ENCODE peak calls at places on chromosomes 2 and 18, in five cellular contexts. U, Z, A, Y and G are unnamed samples. For H3K4me1, the result is how much of the 10 kb centered on the place peaks cover.

GRCh38 chr2:149100739-149101699 is 62.5 kb downstream of the LYPD6B start:
- DNase-seq in U (peak), Y (no peak), A (no peak), Z (peak), G (no peak)

GRCh38 chr18:77866309-77866708 is 616.7 kb downstream of the GALR1 start:
- DNase-seq in Z (no peak), U (no peak), A (no peak), Y (no peak), G (no peak)

GRCh38 chr2:12501469-12502147 is 215.1 kb upstream of the TRIB2 start:
- DNase-seq in U (peak), A (no peak), Z (no peak), Y (no peak), G (peak)

GRCh38 chr2:179049546-179050311 is at the start of gene CCDC141:
- DNase-seq in Z (peak), Y (no peak), U (no peak), A (no peak), G (no peak)

GRCh38 chr2:25851740-25852503 is 26.4 kb downstream of the ASXL2 start:
- DNase-seq in A (no peak), Y (no peak), Z (no peak), U (peak), G (no peak)

GRCh38 chr2:134664051-134664450 is 54.7 kb downstream of the TMEM163 start:
- DNase-seq in Z (no peak), A (no peak), Y (no peak), U (no peak), G (no peak)

GRCh38 chr18:3250237-3251107 is 2.9 kb downstream of the MYL12A start:
- DNase-seq in Y (no peak), A (no peak), U (peak), Z (no peak), G (no peak)

GRCh38 chr2:85355521-85355920 is 952 bp downstream of the ELMOD3 start:
- DNase-seq in U (peak), Z (no peak), A (no peak), Y (no peak), G (no peak)

GRCh38 chr2:126664234-126664633 is 8.3 kb downstream of the GYPC start:
- DNase-seq in Z (no peak), Y (no peak), A (no peak), U (no peak), G (no peak)

GRCh38 chr2:163733301-163733938 is 2.4 kb downstream of the FIGN start:
- DNase-seq in U (peak), Z (no peak), A (no peak), Y (no peak), G (no peak)

GRCh38 chr2:230701308-230701707 is 11.3 kb upstream of the CAB39 start:
- DNase-seq in A (no peak), Z (no peak), U (no peak), Y (no peak), G (no peak)

GRCh38 chr2:64267699-64268098 is 123.5 kb upstream of the PELI1 start:
- DNase-seq in A (no peak), Y (no peak), U (no peak), Z (no peak), G (no peak)

GRCh38 chr2:42495234-42495581 is 1.4 kb upstream of the KCNG3 start:
- DNase-seq in Z (no peak), A (no peak), Y (no peak), U (no peak), G (no peak)

GRCh38 chr18:6004683-6005082 is 109.4 kb upstream of the TMEM200C start:
- DNase-seq in Y (no peak), Z (no peak), A (no peak), U (no peak), G (no peak)

GRCh38 chr2:205570641-205571040 is 111.7 kb upstream of the NRP2 start:
- DNase-seq in U (no peak), Z (no peak), Y (no peak), A (no peak), G (no peak)

GRCh38 chr2:168599738-168600137 is 143.7 kb downstream of the CERS6 start:
- DNase-seq in A (no peak), Y (no peak), U (no peak), Z (no peak), G (no peak)

GRCh38 chr2:214706986-214707385 is 102.5 kb downstream of the BARD1 start:
- DNase-seq in Y (no peak), A (no peak), Z (peak), U (no peak), G (no peak)
- H3K4me3 ChIP-seq in Y (no peak), A (no peak), Z (no peak), U (no peak), G (no peak)

GRCh38 chr2:226910384-226910783 is 74.5 kb downstream of the RHBDD1 start:
- DNase-seq in Z (no peak), A (no peak), U (no peak), Y (no peak), G (no peak)
- H3K4me1 ChIP-seq in Z (under half), A (under half), U (under half), Y (under half), G (under half)

GRCh38 chr2:232419245-232420072 is 12.8 kb downstream of the ALPG start:
- DNase-seq in A (peak), Z (no peak), Y (no peak), U (no peak), G (no peak)
- H3K4me3 ChIP-seq in A (no peak), Z (no peak), Y (peak), U (peak), G (no peak)

GRCh38 chr18:58226476-58226875 is 182.4 kb downstream of the NEDD4L start:
- DNase-seq in Z (no peak), A (no peak), U (no peak), Y (no peak), G (no peak)
- H3K4me1 ChIP-seq in Z (half or more), A (half or more), U (under half), Y (under half), G (under half)

GRCh38 chr2:157840568-157841156 is 35.5 kb downstream of the ACVR1 start:
- DNase-seq in A (peak), Y (no peak), U (no peak), Z (peak), G (peak)

GRCh38 chr2:157839822-157840221 is 36.3 kb downstream of the ACVR1 start:
- DNase-seq in Z (no peak), A (no peak), Y (no peak), U (no peak), G (no peak)

GRCh38 chr2:157837851-157838441 is 38.2 kb downstream of the ACVR1 start:
- DNase-seq in Y (no peak), Z (peak), U (peak), A (no peak), G (peak)

GRCh38 chr2:157839162-157839801 is 36.8 kb downstream of the ACVR1 start:
- DNase-seq in U (peak), Z (no peak), A (no peak), Y (no peak), G (no peak)

GRCh38 chr2:157838442-157839161 is 37.5 kb downstream of the ACVR1 start:
- DNase-seq in A (no peak), Y (no peak), Z (peak), U (peak), G (no peak)
- H3K4me3 ChIP-seq in A (no peak), Y (peak), Z (no peak), U (peak), G (no peak)

GRCh38 chr2:101826716-101827115 is 129.2 kb downstream of the MAP4K4 start:
- DNase-seq in A (no peak), Z (no peak), Y (no peak), U (no peak), G (no peak)
- H3K4me1 ChIP-seq in A (under half), Z (under half), Y (under half), U (half or more), G (under half)

GRCh38 chr2:47321006-47321405 is 82.0 kb upstream of the MSH2 start:
- DNase-seq in U (no peak), A (no peak), Y (no peak), Z (no peak), G (no peak)

GRCh38 chr2:47321411-47322031 is 81.4 kb upstream of the MSH2 start:
- DNase-seq in Z (no peak), A (no peak), Y (no peak), U (no peak), G (no peak)

GRCh38 chr2:47323822-47324171 is 79.2 kb upstream of the MSH2 start:
- DNase-seq in Z (no peak), A (no peak), Y (no peak), U (no peak), G (no peak)

DNA sequence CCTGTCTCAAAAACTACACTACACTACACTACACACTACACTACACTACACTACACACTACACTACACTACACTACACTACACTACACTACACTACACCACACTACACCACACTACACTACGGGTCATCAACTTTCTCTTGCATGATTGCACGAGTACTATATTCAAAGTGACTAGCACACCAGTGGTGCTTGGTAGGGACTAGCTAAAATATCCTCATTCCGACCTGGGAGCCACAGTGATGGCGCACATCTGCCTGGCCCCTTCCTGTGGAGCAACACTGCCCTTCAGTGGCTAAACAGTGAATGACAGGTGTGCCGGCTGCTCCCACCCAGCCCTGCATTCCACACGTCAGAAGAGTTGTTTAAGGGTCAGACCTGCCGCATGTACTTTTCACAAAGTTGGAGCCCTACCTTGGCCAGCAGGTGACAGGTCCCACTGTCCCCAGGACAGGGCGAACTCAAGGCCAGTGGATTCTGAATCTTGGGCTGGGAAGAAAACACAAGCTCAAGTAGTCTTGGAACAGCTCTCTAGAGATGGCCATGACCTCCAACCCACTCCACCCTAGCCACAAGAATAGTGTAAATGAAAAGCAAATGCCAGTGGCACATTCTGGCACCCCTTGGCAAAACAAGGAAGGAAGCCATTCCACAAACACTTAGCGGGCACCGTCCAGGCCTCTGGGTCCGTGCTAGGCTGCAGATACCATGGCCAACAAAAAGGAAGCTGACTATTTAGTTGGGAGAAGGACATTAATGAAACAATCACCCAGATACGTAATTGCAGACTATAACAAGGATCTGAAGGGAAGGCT is 79.7 kb upstream of the MSH2 start:
- DNase-seq in Z (peak), U (peak), A (peak), Y (peak), G (peak)
- H3K4me3 ChIP-seq in Z (no peak), U (no peak), A (no peak), Y (no peak), G (no peak)

GRCh38 chr18:63303562-63303961 is 16.0 kb downstream of the BCL2 start:
- DNase-seq in A (no peak), U (no peak), Z (no peak), Y (no peak), G (no peak)
- H3K4me1 ChIP-seq in A (under half), U (under half), Z (under half), Y (under half), G (under half)

DNA sequence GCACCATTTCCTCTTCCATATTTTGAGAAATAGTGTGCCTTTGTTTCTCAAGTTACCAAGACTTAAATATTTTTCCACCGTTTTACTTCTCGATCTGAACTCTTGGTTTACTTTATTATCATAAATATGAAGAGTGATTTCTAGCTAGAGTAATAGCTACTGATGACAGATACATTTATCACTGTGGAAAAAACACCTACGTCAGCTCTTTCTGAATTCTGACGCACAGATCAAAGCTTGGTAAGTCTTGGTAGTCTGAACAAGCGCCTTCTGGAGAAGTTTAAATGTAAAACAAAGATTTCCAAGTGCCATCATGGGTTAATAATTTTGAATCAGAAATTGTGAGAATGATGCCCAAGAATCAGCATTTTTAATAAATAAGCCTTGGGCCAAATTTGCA is 367.7 kb downstream of the DPP10 start:
- DNase-seq in Y (no peak), A (no peak), Z (no peak), U (no peak), G (no peak)
- H3K4me3 ChIP-seq in Y (no peak), A (no peak), Z (no peak), U (no peak), G (no peak)

DNA sequence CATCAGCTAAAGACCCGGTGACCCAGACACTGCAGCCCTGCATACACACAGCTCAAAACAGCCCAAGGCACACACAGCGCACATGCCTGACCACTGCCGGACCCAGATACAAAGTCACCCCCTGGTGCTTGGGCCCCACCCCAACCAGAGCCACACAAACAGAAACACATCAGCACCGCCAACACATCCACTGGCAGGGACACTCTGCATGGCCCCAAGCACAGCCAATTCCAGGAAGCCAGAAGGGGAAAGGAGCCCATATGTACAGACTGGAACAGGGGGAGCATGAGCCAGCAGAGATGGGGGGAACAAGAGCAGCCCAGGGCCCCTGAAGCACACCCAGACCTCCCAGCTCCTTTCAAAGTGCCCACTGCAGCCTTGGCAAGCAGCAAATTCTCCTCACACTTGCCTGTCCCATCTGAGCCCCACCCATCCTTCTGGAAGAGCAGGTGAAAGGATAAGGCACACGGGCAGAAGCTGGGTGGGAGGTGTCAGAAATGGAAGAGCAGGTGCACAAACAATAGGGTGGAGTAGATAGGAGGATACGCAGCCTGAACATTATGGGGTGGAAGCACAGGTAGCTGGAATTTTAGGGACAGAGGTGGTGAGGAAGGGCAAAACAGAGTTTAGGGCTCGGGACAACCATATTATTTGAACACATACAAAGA is 69.3 kb downstream of the TNS1 start:
- DNase-seq in A (peak), U (no peak), Z (no peak), Y (peak), G (no peak)
- H3K4me1 ChIP-seq in A (half or more), U (half or more), Z (half or more), Y (half or more), G (under half)